ENCODE peak calls at places on chromosomes 7 and 10, in seven cellular contexts. Z is NB4, V is cardiac muscle cell, X is NCI-H2081, J is GDM1, C is HuH-7, E is transverse colon. O is an unnamed sample.

GRCh38 chr7:51702673-51703072 is 386.1 kb upstream of the COBL start:
- DNase-seq in J (no peak), X (no peak), E (no peak), C (no peak), V (no peak), Z (no peak), O (no peak)

GRCh38 chr10:29323387-29323786 is 34.5 kb downstream of the LYZL1 start:
- DNase-seq in C (no peak), J (no peak), X (no peak), E (no peak), V (no peak), Z (no peak), O (no peak)

GRCh38 chr10:78870458-78870857 is 198.3 kb upstream of the ZMIZ1 start:
- DNase-seq in V (no peak), E (no peak), C (no peak), Z (no peak), J (no peak), X (no peak), O (no peak)

GRCh38 chr7:79199266-79199665 is 254.2 kb downstream of the MAGI2 start:
- DNase-seq in C (no peak), V (no peak), E (no peak), J (no peak), X (no peak), Z (peak; percentile 12), O (no peak)

GRCh38 chr10:71838264-71839211 is 12.5 kb downstream of the PSAP start:
- DNase-seq in C (no peak), Z (no peak), V (no peak), E (no peak), X (no peak), J (no peak), O (peak; percentile 74)

GRCh38 chr7:149144996-149145850 is 2.0 kb upstream of the ZNF398 start:
- DNase-seq in J (no peak), E (no peak), Z (peak; percentile 28), C (no peak), X (no peak), V (no peak), O (no peak)

GRCh38 chr10:14623931-14624330 is 150.8 kb downstream of the FAM107B start:
- DNase-seq in J (no peak), E (no peak), V (no peak), Z (no peak), C (no peak), X (peak; percentile 69), O (no peak)

GRCh38 chr10:49382826-49383225 is 13.1 kb downstream of the DRGX start:
- DNase-seq in V (no peak), X (no peak), Z (no peak), E (no peak), J (no peak), C (no peak), O (no peak)

GRCh38 chr10:118799779-118800178 is 45.0 kb upstream of the CACUL1 start:
- DNase-seq in E (no peak), C (no peak), J (no peak), X (no peak), Z (no peak), V (no peak), O (no peak)

GRCh38 chr7:82672078-82672477 is 228.5 kb upstream of the CACNA2D1 start:
- DNase-seq in C (no peak), J (no peak), V (no peak), X (no peak), E (no peak), Z (no peak), O (no peak)

GRCh38 chr10:77285529-77286182 is 352.0 kb downstream of the KCNMA1 start:
- DNase-seq in V (no peak), J (no peak), X (no peak), Z (no peak), E (no peak), C (no peak), O (no peak)

GRCh38 chr10:132960651-132961419 is 18.5 kb upstream of the CFAP46 start:
- DNase-seq in J (no peak), V (no peak), X (no peak), Z (no peak), E (no peak), C (no peak), O (no peak)

GRCh38 chr10:119928411-119928810 is 35.9 kb downstream of the SEC23IP start:
- DNase-seq in X (no peak), E (no peak), J (no peak), C (no peak), Z (no peak), V (no peak), O (no peak)